ENCODE peak calls at places on chromosomes 16 and 17, in eight cellular contexts. Y is prostate gland; N is tibial nerve; D is cardiac muscle cell; R is sigmoid colon; J is uterus; H is naive thymus-derived CD4-positive, alpha-beta T cell; U is colonic mucosa. W is an unnamed sample.

GRCh38 chr17:73867056-73867455 is 222.8 kb upstream of the SDK2 start:
- DNase-seq in Y (no peak), N (no peak), D (no peak), R (no peak), J (no peak), H (no peak), U (no peak), W (no peak)

GRCh38 chr16:50837324-50837723 is 95.4 kb downstream of the CYLD start:
- DNase-seq in Y (no peak), N (no peak), D (no peak), R (no peak), J (no peak), H (no peak), U (no peak), W (no peak)

GRCh38 chr17:1764274-1764673 is 2.4 kb downstream of the SERPINF1 start:
- DNase-seq in Y (peak; percentile 79), N (peak; percentile 82), D (peak; percentile 97), R (peak; percentile 93), J (peak; percentile 80), H (peak; percentile 84), U (peak; percentile 65), W (peak; percentile 88)

GRCh38 chr17:33908363-33909064 is 346.6 kb upstream of the CCL2 start:
- DNase-seq in Y (no peak), N (no peak), D (no peak), R (no peak), J (no peak), H (no peak), U (no peak), W (no peak)

GRCh38 chr17:64920419-64921172 is 1.3 kb upstream of the LRRC37A3 start:
- DNase-seq in Y (no peak), N (no peak), D (no peak), R (no peak), J (no peak), H (no peak), U (no peak), W (no peak)

GRCh38 chr16:12195296-12195695 is 218.8 kb downstream of the SNX29 start:
- DNase-seq in Y (no peak), N (no peak), D (no peak), R (no peak), J (no peak), H (no peak), U (no peak), W (no peak)

GRCh38 chr17:82845163-82845807 is 5.5 kb upstream of the ZNF750 start:
- DNase-seq in Y (no peak), N (no peak), D (peak; percentile 42), R (peak; percentile 70), J (peak; percentile 48), H (no peak), U (no peak), W (no peak)

GRCh38 chr17:72945468-72945867 is 147.0 kb downstream of the SLC39A11 start:
- DNase-seq in Y (no peak), N (no peak), D (no peak), R (no peak), J (no peak), H (no peak), U (no peak), W (no peak)

GRCh38 chr16:2147981-2148671 is at the start of gene RAB26:
- DNase-seq in Y (peak; percentile 84), N (no peak), D (peak; percentile 67), R (peak; percentile 93), J (peak; percentile 75), H (peak; percentile 53), U (peak; percentile 93), W (peak; percentile 90)

GRCh38 chr17:77089118-77089477 is 51.7 kb upstream of the SEC14L1 start:
- DNase-seq in Y (no peak), N (no peak), D (no peak), R (no peak), J (no peak), H (no peak), U (no peak), W (no peak)
- H3K4me1 ChIP-seq in Y (peaks cover 2% of the 10 kb centered on the region), N (peaks cover 15% of the 10 kb centered on the region), D (peaks cover 3% of the 10 kb centered on the region), R (no peaks in the 10 kb centered on the region), J (no peaks in the 10 kb centered on the region), H (peaks cover 23% of the 10 kb centered on the region), U (peaks cover 4% of the 10 kb centered on the region), W (no peaks in the 10 kb centered on the region)

GRCh38 chr17:50059759-50060273 is 3.9 kb downstream of the ITGA3 start:
- DNase-seq in Y (no peak), N (no peak), D (peak; percentile 48), R (no peak), J (no peak), H (no peak), U (no peak), W (peak; percentile 92)

GRCh38 chr17:50056961-50057330 is 1.0 kb downstream of the ITGA3 start:
- DNase-seq in Y (no peak), N (no peak), D (no peak), R (no peak), J (no peak), H (no peak), U (peak; percentile 75), W (peak; percentile 57)

GRCh38 chr17:50057521-50057991 is 1.6 kb downstream of the ITGA3 start:
- DNase-seq in Y (no peak), N (no peak), D (no peak), R (no peak), J (peak; percentile 44), H (no peak), U (peak; percentile 86), W (no peak)

GRCh38 chr17:50059256-50059655 is 3.3 kb downstream of the ITGA3 start:
- DNase-seq in Y (no peak), N (no peak), D (no peak), R (no peak), J (no peak), H (no peak), U (no peak), W (no peak)

GRCh38 chr17:50058296-50058945 is 2.5 kb downstream of the ITGA3 start:
- DNase-seq in Y (no peak), N (no peak), D (no peak), R (no peak), J (no peak), H (no peak), U (no peak), W (no peak)
- H3K4me1 ChIP-seq in Y (no peaks in the 10 kb centered on the region), N (peaks cover 57% of the 10 kb centered on the region), D (peaks cover 41% of the 10 kb centered on the region), R (no peaks in the 10 kb centered on the region), J (peaks cover 15% of the 10 kb centered on the region), H (no peaks in the 10 kb centered on the region), U (peaks cover 37% of the 10 kb centered on the region), W (peaks cover 15% of the 10 kb centered on the region)

GRCh38 chr17:4109424-4109823 is 33.4 kb downstream of the ZZEF1 start:
- DNase-seq in Y (no peak), N (no peak), D (no peak), R (no peak), J (no peak), H (no peak), U (no peak), W (no peak)

GRCh38 chr17:4105232-4105631 is 37.6 kb downstream of the ZZEF1 start:
- DNase-seq in Y (no peak), N (no peak), D (no peak), R (no peak), J (no peak), H (no peak), U (no peak), W (no peak)

GRCh38 chr17:4110152-4110551 is 32.7 kb downstream of the ZZEF1 start:
- DNase-seq in Y (no peak), N (no peak), D (peak; percentile 42), R (no peak), J (no peak), H (no peak), U (no peak), W (no peak)

GRCh38 chr17:4104506-4104905 is 38.3 kb downstream of the ZZEF1 start:
- DNase-seq in Y (no peak), N (no peak), D (no peak), R (no peak), J (no peak), H (no peak), U (no peak), W (no peak)

GRCh38 chr17:4108397-4108796 is 34.4 kb downstream of the ZZEF1 start:
- DNase-seq in Y (no peak), N (no peak), D (no peak), R (no peak), J (no peak), H (no peak), U (no peak), W (no peak)
- H3K4me1 ChIP-seq in Y (no peaks in the 10 kb centered on the region), N (no peaks in the 10 kb centered on the region), D (no peaks in the 10 kb centered on the region), R (no peaks in the 10 kb centered on the region), J (no peaks in the 10 kb centered on the region), H (no peaks in the 10 kb centered on the region), U (no peaks in the 10 kb centered on the region), W (no peaks in the 10 kb centered on the region)

GRCh38 chr16:81471882-81472281 is 27.3 kb downstream of the CMIP start:
- DNase-seq in Y (no peak), N (no peak), D (no peak), R (no peak), J (no peak), H (no peak), U (no peak), W (no peak)
- H3K4me1 ChIP-seq in Y (no peaks in the 10 kb centered on the region), N (peaks cover 38% of the 10 kb centered on the region), D (peaks cover 11% of the 10 kb centered on the region), R (no peaks in the 10 kb centered on the region), J (no peaks in the 10 kb centered on the region), H (peaks cover 51% of the 10 kb centered on the region), U (no peaks in the 10 kb centered on the region), W (no peaks in the 10 kb centered on the region)

W was measured in aorta.